ENCODE peak calls at places on chromosomes 5 and 9, in eight cellular contexts. X is MG63; F is left cardiac atrium; E is EL; L is stimulated activated CD8-positive, alpha-beta memory T cell treated with anti-CD3 and anti-CD28 coated beads, Interleukin-4, amount 100 ng/mL, for 1 hour; S is ACHN; J is NCI-H510A treated with DMSO at 0.1 percent for 48 hours; B is LHCN-M2. I is an unnamed sample.

GRCh38 chr5:180193749-180194375 is 15.1 kb downstream of the RASGEF1C start:
- DNase-seq in B (no peak), F (no peak), X (no peak), E (no peak), S (no peak), J (no peak), L (no peak), I (no peak)

GRCh38 chr9:9556865-9557803 is 1055.7 kb downstream of the PTPRD start:
- DNase-seq in X (no peak), L (no peak), F (no peak), J (no peak), B (no peak), S (no peak), E (no peak), I (no peak)

GRCh38 chr5:42811591-42812392 is at the start of gene SELENOP:
- DNase-seq in F (peak), B (peak), E (no peak), J (peak), S (no peak), L (no peak), X (no peak), I (peak)

GRCh38 chr5:87400305-87400899 is 12.3 kb downstream of the CCNH start:
- DNase-seq in X (no peak), S (peak), E (peak), J (peak), B (peak), L (no peak), F (no peak), I (no peak)

GRCh38 chr9:101477214-101477613 is 41.6 kb upstream of the ALDOB start:
- DNase-seq in J (no peak), B (no peak), X (no peak), E (no peak), F (no peak), S (peak), L (no peak), I (no peak)

GRCh38 chr9:96161819-96162218 is 140.2 kb downstream of the HSD17B3 start:
- DNase-seq in J (no peak), E (no peak), F (no peak), S (no peak), B (no peak), L (no peak), X (no peak), I (no peak)

GRCh38 chr5:178546675-178547033 is 43.5 kb downstream of the COL23A1 start:
- DNase-seq in F (peak), E (no peak), L (no peak), S (no peak), X (no peak), J (no peak), B (no peak), I (no peak)

GRCh38 chr9:32350682-32351081 is 33.8 kb upstream of the ACO1 start:
- DNase-seq in S (peak), F (no peak), J (peak), L (no peak), E (peak), B (peak), X (no peak), I (no peak)

GRCh38 chr5:134585966-134586365 is 46.7 kb downstream of the SAR1B start:
- DNase-seq in L (no peak), E (no peak), J (no peak), F (no peak), B (no peak), X (no peak), S (no peak), I (no peak)

GRCh38 chr5:143044265-143044664 is 274.1 kb downstream of the ARHGAP26 start:
- DNase-seq in E (no peak), S (no peak), F (no peak), X (no peak), L (no peak), B (no peak), J (no peak), I (no peak)

GRCh38 chr5:149284501-149284900 is 12.8 kb downstream of the AFAP1L1 start:
- DNase-seq in E (no peak), X (no peak), S (no peak), B (peak), F (no peak), J (no peak), L (no peak), I (no peak)